ENCODE peak calls at places on chromosome 15, in eight cellular contexts. One of them, this sample, is unnamed.

GRCh38 chr15:36271048-36271447 is 308.4 kb upstream of the CDIN1 start:
- DNase-seq in HepG2: no peak
- DNase-seq in esophagus muscularis mucosa: no peak
- DNase-seq in upper lobe of left lung: no peak
- DNase-seq in sigmoid colon: no peak
- DNase-seq in GM12878: no peak
- DNase-seq in suprapubic skin: no peak
- DNase-seq in stomach: no peak
- DNase-seq in this sample: no peak

GRCh38 chr15:25176616-25176923 is 221.8 kb downstream of the SNRPN start:
- DNase-seq in HepG2: no peak
- DNase-seq in esophagus muscularis mucosa: no peak
- DNase-seq in upper lobe of left lung: peak; percentile 24
- DNase-seq in sigmoid colon: peak; percentile 53
- DNase-seq in GM12878: no peak
- DNase-seq in suprapubic skin: peak; percentile 30
- DNase-seq in stomach: peak; percentile 17
- DNase-seq in this sample: no peak

GRCh38 chr15:44033894-44034293 is 161.2 kb downstream of the FRMD5 start:
- DNase-seq in HepG2: no peak
- DNase-seq in esophagus muscularis mucosa: no peak
- DNase-seq in upper lobe of left lung: no peak
- DNase-seq in sigmoid colon: no peak
- DNase-seq in GM12878: no peak
- DNase-seq in suprapubic skin: no peak
- DNase-seq in stomach: no peak
- DNase-seq in this sample: no peak

GRCh38 chr15:45121706-45122417 is 7.7 kb downstream of the DUOXA2 start:
- DNase-seq in HepG2: peak; percentile 56
- DNase-seq in esophagus muscularis mucosa: no peak
- DNase-seq in upper lobe of left lung: no peak
- DNase-seq in sigmoid colon: no peak
- DNase-seq in GM12878: no peak
- DNase-seq in suprapubic skin: no peak
- DNase-seq in stomach: no peak
- DNase-seq in this sample: no peak

GRCh38 chr15:92405942-92406341 is 12.3 kb downstream of the ST8SIA2 start:
- DNase-seq in HepG2: no peak
- DNase-seq in esophagus muscularis mucosa: no peak
- DNase-seq in upper lobe of left lung: no peak
- DNase-seq in sigmoid colon: no peak
- DNase-seq in GM12878: no peak
- DNase-seq in suprapubic skin: no peak
- DNase-seq in stomach: no peak
- DNase-seq in this sample: no peak

GRCh38 chr15:96869122-96869521 is 538.6 kb downstream of the NR2F2 start:
- DNase-seq in HepG2: no peak
- DNase-seq in esophagus muscularis mucosa: no peak
- DNase-seq in upper lobe of left lung: no peak
- DNase-seq in sigmoid colon: no peak
- DNase-seq in GM12878: no peak
- DNase-seq in suprapubic skin: no peak
- DNase-seq in stomach: no peak
- DNase-seq in this sample: no peak

GRCh38 chr15:26970712-26971210 is at the start of gene GABRG3:
- DNase-seq in HepG2: no peak
- DNase-seq in esophagus muscularis mucosa: no peak
- DNase-seq in upper lobe of left lung: peak; percentile 44
- DNase-seq in sigmoid colon: no peak
- DNase-seq in GM12878: no peak
- DNase-seq in suprapubic skin: no peak
- DNase-seq in stomach: no peak
- DNase-seq in this sample: no peak

GRCh38 chr15:44565387-44566169 is 28.6 kb downstream of the EIF3J start:
- DNase-seq in HepG2: no peak
- DNase-seq in esophagus muscularis mucosa: no peak
- DNase-seq in upper lobe of left lung: no peak
- DNase-seq in sigmoid colon: no peak
- DNase-seq in GM12878: no peak
- DNase-seq in suprapubic skin: no peak
- DNase-seq in stomach: no peak
- DNase-seq in this sample: no peak

GRCh38 chr15:52163321-52164190 is 27.6 kb downstream of the GNB5 start:
- DNase-seq in HepG2: no peak
- DNase-seq in esophagus muscularis mucosa: no peak
- DNase-seq in upper lobe of left lung: no peak
- DNase-seq in sigmoid colon: no peak
- DNase-seq in GM12878: no peak
- DNase-seq in suprapubic skin: no peak
- DNase-seq in stomach: no peak
- DNase-seq in this sample: no peak

GRCh38 chr15:26443321-26443720 is 329.5 kb downstream of the GABRB3 start:
- DNase-seq in HepG2: no peak
- DNase-seq in esophagus muscularis mucosa: no peak
- DNase-seq in upper lobe of left lung: no peak
- DNase-seq in sigmoid colon: no peak
- DNase-seq in GM12878: no peak
- DNase-seq in suprapubic skin: no peak
- DNase-seq in stomach: no peak
- DNase-seq in this sample: no peak

GRCh38 chr15:59642351-59642750 is 15.0 kb downstream of the GTF2A2 start:
- DNase-seq in HepG2: no peak
- DNase-seq in esophagus muscularis mucosa: no peak
- DNase-seq in upper lobe of left lung: no peak
- DNase-seq in sigmoid colon: no peak
- DNase-seq in GM12878: no peak
- DNase-seq in suprapubic skin: no peak
- DNase-seq in stomach: no peak
- DNase-seq in this sample: no peak

GRCh38 chr15:82313446-82313845 is 35.8 kb downstream of the GOLGA6L10 start:
- DNase-seq in HepG2: no peak
- DNase-seq in esophagus muscularis mucosa: no peak
- DNase-seq in upper lobe of left lung: no peak
- DNase-seq in sigmoid colon: peak; percentile 34
- DNase-seq in GM12878: no peak
- DNase-seq in suprapubic skin: peak; percentile 25
- DNase-seq in stomach: no peak
- DNase-seq in this sample: no peak

GRCh38 chr15:89680282-89680873 is 1.2 kb upstream of the PLIN1 start:
- DNase-seq in HepG2: peak; percentile 80
- DNase-seq in esophagus muscularis mucosa: no peak
- DNase-seq in upper lobe of left lung: no peak
- DNase-seq in sigmoid colon: peak; percentile 87
- DNase-seq in GM12878: no peak
- DNase-seq in suprapubic skin: no peak
- DNase-seq in stomach: peak; percentile 84
- DNase-seq in this sample: peak; percentile 78
- H3K4me3 ChIP-seq in HepG2: no peak overlapping the region
- H3K4me3 ChIP-seq in esophagus muscularis mucosa: no peak overlapping the region
- H3K4me3 ChIP-seq in upper lobe of left lung: no peak overlapping the region
- H3K4me3 ChIP-seq in sigmoid colon: no peak overlapping the region
- H3K4me3 ChIP-seq in GM12878: no peak overlapping the region
- H3K4me3 ChIP-seq in suprapubic skin: no peak overlapping the region
- H3K4me3 ChIP-seq in stomach: no peak overlapping the region
- H3K4me3 ChIP-seq in this sample: no peak overlapping the region

GRCh38 chr15:95837605-95838004 is 492.9 kb upstream of the NR2F2 start:
- DNase-seq in HepG2: no peak
- DNase-seq in esophagus muscularis mucosa: no peak
- DNase-seq in upper lobe of left lung: no peak
- DNase-seq in sigmoid colon: no peak
- DNase-seq in GM12878: no peak
- DNase-seq in suprapubic skin: no peak
- DNase-seq in stomach: no peak
- DNase-seq in this sample: no peak

GRCh38 chr15:95843241-95843851 is 487.2 kb upstream of the NR2F2 start:
- DNase-seq in HepG2: no peak
- DNase-seq in esophagus muscularis mucosa: no peak
- DNase-seq in upper lobe of left lung: no peak
- DNase-seq in sigmoid colon: no peak
- DNase-seq in GM12878: no peak
- DNase-seq in suprapubic skin: no peak
- DNase-seq in stomach: no peak
- DNase-seq in this sample: no peak

GRCh38 chr15:95842576-95842975 is 487.9 kb upstream of the NR2F2 start:
- DNase-seq in HepG2: no peak
- DNase-seq in esophagus muscularis mucosa: no peak
- DNase-seq in upper lobe of left lung: no peak
- DNase-seq in sigmoid colon: no peak
- DNase-seq in GM12878: no peak
- DNase-seq in suprapubic skin: no peak
- DNase-seq in stomach: no peak
- DNase-seq in this sample: no peak

GRCh38 chr15:95840004-95840403 is 490.5 kb upstream of the NR2F2 start:
- DNase-seq in HepG2: no peak
- DNase-seq in esophagus muscularis mucosa: no peak
- DNase-seq in upper lobe of left lung: no peak
- DNase-seq in sigmoid colon: peak; percentile 81
- DNase-seq in GM12878: no peak
- DNase-seq in suprapubic skin: no peak
- DNase-seq in stomach: no peak
- DNase-seq in this sample: peak; percentile 71

DNA sequence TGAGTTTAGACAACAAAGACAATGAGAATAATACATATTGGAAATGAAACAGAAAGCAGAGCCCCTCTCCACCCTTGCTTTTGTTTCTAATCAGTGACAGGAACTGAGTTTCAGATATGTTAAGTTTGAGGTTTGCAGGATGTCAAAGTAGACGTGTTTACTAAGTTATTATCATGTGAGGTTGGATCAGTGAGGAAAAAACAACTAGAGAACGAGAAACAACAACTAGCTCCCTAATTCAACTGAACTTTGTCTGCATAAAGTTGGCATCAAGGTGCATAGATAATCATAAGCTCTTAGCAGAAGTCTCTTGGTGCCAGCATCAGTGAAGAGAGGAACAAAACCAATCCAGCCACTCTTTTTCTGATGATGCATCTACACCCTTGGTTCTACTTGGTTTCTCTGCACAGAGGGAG is 491.1 kb upstream of the NR2F2 start:
- DNase-seq in HepG2: no peak
- DNase-seq in esophagus muscularis mucosa: no peak
- DNase-seq in upper lobe of left lung: no peak
- DNase-seq in sigmoid colon: no peak
- DNase-seq in GM12878: peak; percentile 66
- DNase-seq in suprapubic skin: no peak
- DNase-seq in stomach: no peak
- DNase-seq in this sample: no peak
- TF ChIP-seq EP300 in HepG2: no peak
- TF ChIP-seq EP300 in esophagus muscularis mucosa: no peak
- TF ChIP-seq EP300 in upper lobe of left lung: no peak
- TF ChIP-seq EP300 in sigmoid colon: no peak
- TF ChIP-seq EP300 in GM12878: peak; percentile 79
- TF ChIP-seq EP300 in suprapubic skin: no peak
- TF ChIP-seq EP300 in stomach: no peak
- TF ChIP-seq EP300 in this sample: no peak

GRCh38 chr15:84658788-84659411 is 901 bp upstream of the NMB start:
- DNase-seq in HepG2: no peak
- DNase-seq in esophagus muscularis mucosa: no peak
- DNase-seq in upper lobe of left lung: no peak
- DNase-seq in sigmoid colon: no peak
- DNase-seq in GM12878: no peak
- DNase-seq in suprapubic skin: no peak
- DNase-seq in stomach: no peak
- DNase-seq in this sample: no peak
- H3K4me3 ChIP-seq in HepG2: peak overlapping the region; percentile 57
- H3K4me3 ChIP-seq in esophagus muscularis mucosa: peak overlapping the region; percentile 69
- H3K4me3 ChIP-seq in upper lobe of left lung: peak overlapping the region; percentile 64
- H3K4me3 ChIP-seq in sigmoid colon: peak overlapping the region; percentile 76
- H3K4me3 ChIP-seq in GM12878: no peak overlapping the region
- H3K4me3 ChIP-seq in suprapubic skin: peak overlapping the region; percentile 74
- H3K4me3 ChIP-seq in stomach: peak overlapping the region; percentile 61
- H3K4me3 ChIP-seq in this sample: peak overlapping the region; percentile 69

DNA sequence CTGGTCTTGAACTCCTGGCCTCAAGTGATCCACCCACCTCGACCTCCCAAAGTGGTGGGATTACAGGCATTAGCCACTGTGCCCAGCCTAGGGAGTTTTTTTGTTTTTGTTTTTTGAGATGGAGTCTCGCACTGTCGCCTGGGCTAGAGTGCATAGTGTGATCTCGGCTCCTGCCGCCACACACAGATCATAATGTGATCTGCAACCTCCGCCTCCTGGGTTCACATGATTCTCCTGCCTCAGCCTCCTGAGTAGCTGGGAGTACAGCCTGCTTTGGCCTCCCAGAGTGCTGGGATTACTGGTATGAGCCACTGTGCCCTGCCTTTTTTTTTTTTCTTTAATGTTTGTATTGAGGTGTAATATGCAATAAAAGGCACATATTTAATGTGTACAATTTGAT is 78.2 kb downstream of the SMAD3 start:
- DNase-seq in HepG2: no peak
- DNase-seq in esophagus muscularis mucosa: no peak
- DNase-seq in upper lobe of left lung: no peak
- DNase-seq in sigmoid colon: peak; percentile 29
- DNase-seq in GM12878: no peak
- DNase-seq in suprapubic skin: no peak
- DNase-seq in stomach: no peak
- DNase-seq in this sample: no peak
- TF ChIP-seq EP300 in HepG2: no peak
- TF ChIP-seq EP300 in esophagus muscularis mucosa: no peak
- TF ChIP-seq EP300 in upper lobe of left lung: no peak
- TF ChIP-seq EP300 in sigmoid colon: no peak
- TF ChIP-seq EP300 in GM12878: no peak
- TF ChIP-seq EP300 in suprapubic skin: no peak
- TF ChIP-seq EP300 in stomach: no peak
- TF ChIP-seq EP300 in this sample: no peak